ENCODE peak calls at places on chromosomes 4 and X, in six cellular contexts. One of them, this sample, is unnamed.
A peak's percentile ranks its signal among the peaks of the same experiment; 100 is the strongest.

GRCh38 chrX:37905436-37906147 is 58.2 kb upstream of the DYNLT3 start:
- DNase-seq in Karpas-422: no peak
- DNase-seq in activated T-helper 1 cell treated with anti-CD3 and anti-CD28 coated beads, Interleukin-12 subunit alpha, Interleukin-12 subunit beta, Interleukin-2, Interleukin-4 antibody, amounts not matched to agents 30 ng/mL and 10 ng/mL and 1 ng/mL, durations not matched to agents 14 hours and 24 hours and 36 hours: no peak
- DNase-seq in neuronal stem cell: peak; percentile 21
- DNase-seq in mesendoderm: peak; percentile 91
- DNase-seq in CD4-positive, alpha-beta T cell: no peak
- DNase-seq in this sample: peak; percentile 8

GRCh38 chrX:133994576-133994975 is 9.2 kb upstream of the GPC3 start:
- DNase-seq in mesendoderm: no peak
- DNase-seq in activated T-helper 1 cell treated with anti-CD3 and anti-CD28 coated beads, Interleukin-12 subunit alpha, Interleukin-12 subunit beta, Interleukin-2, Interleukin-4 antibody, amounts not matched to agents 30 ng/mL and 10 ng/mL and 1 ng/mL, durations not matched to agents 14 hours and 24 hours and 36 hours: no peak
- DNase-seq in CD4-positive, alpha-beta T cell: no peak
- DNase-seq in Karpas-422: no peak
- DNase-seq in neuronal stem cell: no peak
- DNase-seq in this sample: no peak

GRCh38 chr4:127643791-127644190 is 11.0 kb downstream of the INTU start:
- DNase-seq in Karpas-422: no peak
- DNase-seq in mesendoderm: no peak
- DNase-seq in neuronal stem cell: no peak
- DNase-seq in activated T-helper 1 cell treated with anti-CD3 and anti-CD28 coated beads, Interleukin-12 subunit alpha, Interleukin-12 subunit beta, Interleukin-2, Interleukin-4 antibody, amounts not matched to agents 30 ng/mL and 10 ng/mL and 1 ng/mL, durations not matched to agents 14 hours and 24 hours and 36 hours: no peak
- DNase-seq in CD4-positive, alpha-beta T cell: no peak
- DNase-seq in this sample: no peak

GRCh38 chrX:39983715-39984114 is 114.0 kb downstream of the BCOR start:
- DNase-seq in neuronal stem cell: no peak
- DNase-seq in activated T-helper 1 cell treated with anti-CD3 and anti-CD28 coated beads, Interleukin-12 subunit alpha, Interleukin-12 subunit beta, Interleukin-2, Interleukin-4 antibody, amounts not matched to agents 30 ng/mL and 10 ng/mL and 1 ng/mL, durations not matched to agents 14 hours and 24 hours and 36 hours: no peak
- DNase-seq in Karpas-422: no peak
- DNase-seq in CD4-positive, alpha-beta T cell: no peak
- DNase-seq in mesendoderm: no peak
- DNase-seq in this sample: no peak

GRCh38 chr4:75180217-75180616 is 247.3 kb downstream of the PARM1 start:
- DNase-seq in CD4-positive, alpha-beta T cell: no peak
- DNase-seq in activated T-helper 1 cell treated with anti-CD3 and anti-CD28 coated beads, Interleukin-12 subunit alpha, Interleukin-12 subunit beta, Interleukin-2, Interleukin-4 antibody, amounts not matched to agents 30 ng/mL and 10 ng/mL and 1 ng/mL, durations not matched to agents 14 hours and 24 hours and 36 hours: no peak
- DNase-seq in Karpas-422: no peak
- DNase-seq in mesendoderm: no peak
- DNase-seq in neuronal stem cell: no peak
- DNase-seq in this sample: no peak

GRCh38 chr4:80005863-80006262 is 67.2 kb downstream of the ANTXR2 start:
- DNase-seq in neuronal stem cell: no peak
- DNase-seq in CD4-positive, alpha-beta T cell: no peak
- DNase-seq in mesendoderm: no peak
- DNase-seq in Karpas-422: no peak
- DNase-seq in activated T-helper 1 cell treated with anti-CD3 and anti-CD28 coated beads, Interleukin-12 subunit alpha, Interleukin-12 subunit beta, Interleukin-2, Interleukin-4 antibody, amounts not matched to agents 30 ng/mL and 10 ng/mL and 1 ng/mL, durations not matched to agents 14 hours and 24 hours and 36 hours: no peak
- DNase-seq in this sample: no peak

GRCh38 chr4:24800273-24800880 is 5.0 kb downstream of the SOD3 start:
- DNase-seq in Karpas-422: no peak
- DNase-seq in activated T-helper 1 cell treated with anti-CD3 and anti-CD28 coated beads, Interleukin-12 subunit alpha, Interleukin-12 subunit beta, Interleukin-2, Interleukin-4 antibody, amounts not matched to agents 30 ng/mL and 10 ng/mL and 1 ng/mL, durations not matched to agents 14 hours and 24 hours and 36 hours: no peak
- DNase-seq in mesendoderm: peak; percentile 5
- DNase-seq in CD4-positive, alpha-beta T cell: no peak
- DNase-seq in neuronal stem cell: no peak
- DNase-seq in this sample: peak; percentile 24

GRCh38 chr4:54001558-54002365 is 62.6 kb downstream of the CHIC2 start:
- DNase-seq in Karpas-422: no peak
- DNase-seq in neuronal stem cell: peak; percentile 50
- DNase-seq in activated T-helper 1 cell treated with anti-CD3 and anti-CD28 coated beads, Interleukin-12 subunit alpha, Interleukin-12 subunit beta, Interleukin-2, Interleukin-4 antibody, amounts not matched to agents 30 ng/mL and 10 ng/mL and 1 ng/mL, durations not matched to agents 14 hours and 24 hours and 36 hours: no peak
- DNase-seq in mesendoderm: no peak
- DNase-seq in CD4-positive, alpha-beta T cell: no peak
- DNase-seq in this sample: no peak

GRCh38 chrX:134821901-134822300 is 163.6 kb upstream of the PLAC1 start:
- DNase-seq in activated T-helper 1 cell treated with anti-CD3 and anti-CD28 coated beads, Interleukin-12 subunit alpha, Interleukin-12 subunit beta, Interleukin-2, Interleukin-4 antibody, amounts not matched to agents 30 ng/mL and 10 ng/mL and 1 ng/mL, durations not matched to agents 14 hours and 24 hours and 36 hours: no peak
- DNase-seq in mesendoderm: peak; percentile 57
- DNase-seq in Karpas-422: no peak
- DNase-seq in CD4-positive, alpha-beta T cell: no peak
- DNase-seq in neuronal stem cell: no peak
- DNase-seq in this sample: no peak

This sample was measured in ovary.